ENCODE peak calls at places on chromosomes 1 and 21, in five cellular contexts. T, Q, G, B and U are unnamed samples.

GRCh38 chr1:6435547-6435946 is 11.0 kb downstream of the ESPN start:
- DNase-seq in T (no peak), Q (no peak), G (no peak), B (no peak), U (no peak)

GRCh38 chr1:176989023-176989422 is 175.5 kb downstream of the ASTN1 start:
- DNase-seq in T (no peak), Q (no peak), G (no peak), B (no peak), U (no peak)

GRCh38 chr1:5993553-5994510 is 1.6 kb upstream of the NPHP4 start:
- DNase-seq in T (no peak), Q (no peak), G (peak; percentile 77), B (no peak), U (no peak)

GRCh38 chr1:65924471-65924870 is 131.8 kb downstream of the PDE4B start:
- DNase-seq in T (no peak), Q (peak; percentile 94), G (no peak), B (no peak), U (no peak)

GRCh38 chr1:40690919-40691537 is 476 bp upstream of the NFYC start:
- DNase-seq in T (no peak), Q (no peak), G (no peak), B (no peak), U (no peak)

GRCh38 chr1:60419023-60419422 is 345.5 kb upstream of the C1orf87 start:
- DNase-seq in T (no peak), Q (no peak), G (no peak), B (no peak), U (no peak)

GRCh38 chr1:9181176-9181906 is 52.4 kb upstream of the GPR157 start:
- DNase-seq in T (peak; percentile 68), Q (peak; percentile 49), G (peak; percentile 87), B (peak; percentile 61), U (peak; percentile 86)

GRCh38 chr1:105343317-105343716 is 1593.6 kb downstream of the AMY1C start:
- DNase-seq in T (no peak), Q (no peak), G (no peak), B (no peak), U (no peak)

GRCh38 chr1:219539645-219540254 is 73.2 kb downstream of the ZC3H11B start:
- DNase-seq in T (no peak), Q (no peak), G (no peak), B (no peak), U (no peak)

GRCh38 chr1:31064685-31065309 is 720 bp downstream of the PUM1 start:
- DNase-seq in T (peak; percentile 32), Q (peak; percentile 17), G (peak; percentile 31), B (peak; percentile 33), U (peak; percentile 37)

GRCh38 chr1:44025816-44026215 is 5.4 kb downstream of the SLC6A9 start:
- DNase-seq in T (no peak), Q (no peak), G (no peak), B (no peak), U (no peak)

GRCh38 chr1:192654607-192655389 is 18.9 kb downstream of the RGS13 start:
- DNase-seq in T (no peak), Q (peak; percentile 85), G (no peak), B (no peak), U (no peak)

GRCh38 chr1:229118662-229119061 is 152.2 kb upstream of the RAB4A start:
- DNase-seq in T (no peak), Q (no peak), G (no peak), B (no peak), U (no peak)

GRCh38 chr1:172903581-172904220 is 147.0 kb downstream of the TNFSF18 start:
- DNase-seq in T (no peak), Q (peak; percentile 82), G (no peak), B (no peak), U (no peak)

GRCh38 chr1:57983441-57983840 is 559.6 kb upstream of the DAB1 start:
- DNase-seq in T (no peak), Q (no peak), G (no peak), B (no peak), U (no peak)

GRCh38 chr21:21973806-21974205 is 975.6 kb downstream of the NCAM2 start:
- DNase-seq in T (no peak), Q (no peak), G (no peak), B (no peak), U (no peak)

GRCh38 chr1:162822391-162823200 is 32.1 kb downstream of the HSD17B7 start:
- DNase-seq in T (peak; percentile 25), Q (no peak), G (no peak), B (no peak), U (peak; percentile 83)

GRCh38 chr21:18384771-18385170 is 18.8 kb downstream of the TMPRSS15 start:
- DNase-seq in T (no peak), Q (no peak), G (peak; percentile 11), B (no peak), U (peak; percentile 17)

GRCh38 chr1:39576016-39576657 is 453 bp downstream of the PABPC4 start:
- DNase-seq in T (no peak), Q (no peak), G (peak; percentile 71), B (no peak), U (peak; percentile 76)

GRCh38 chr1:5706239-5706638 is 286.0 kb downstream of the NPHP4 start:
- DNase-seq in T (no peak), Q (no peak), G (no peak), B (no peak), U (no peak)

GRCh38 chr1:180182721-180183311 is 28.1 kb downstream of the QSOX1 start:
- DNase-seq in T (no peak), Q (no peak), G (no peak), B (no peak), U (no peak)

GRCh38 chr1:27015260-27015659 is 2.6 kb upstream of the TENT5B start:
- DNase-seq in T (no peak), Q (no peak), G (no peak), B (no peak), U (no peak)

GRCh38 chr1:64469614-64469976 is 334 bp upstream of the CACHD1 start:
- DNase-seq in T (peak; percentile 7), Q (no peak), G (no peak), B (no peak), U (no peak)

GRCh38 chr1:1000357-1001056 is 610 bp upstream of the HES4 start:
- DNase-seq in T (no peak), Q (peak; percentile 89), G (peak; percentile 93), B (peak; percentile 55), U (peak; percentile 91)

GRCh38 chr1:110207831-110208230 is 2.3 kb upstream of the KCNC4 start:
- DNase-seq in T (peak; percentile 48), Q (peak; percentile 38), G (peak; percentile 75), B (peak; percentile 31), U (peak; percentile 89)
- TF ChIP-seq RFX5 in T (no peak), Q (no peak), G (no peak), B (no peak), U (no peak)

GRCh38 chr1:108646661-108647269 is 14.1 kb downstream of the HENMT1 start:
- DNase-seq in T (no peak), Q (peak; percentile 77), G (no peak), B (peak; percentile 84), U (no peak)

GRCh38 chr1:108645479-108646184 is 15.3 kb downstream of the HENMT1 start:
- DNase-seq in T (no peak), Q (no peak), G (no peak), B (no peak), U (no peak)

GRCh38 chr1:108646265-108646660 is 14.6 kb downstream of the HENMT1 start:
- DNase-seq in T (no peak), Q (no peak), G (no peak), B (no peak), U (no peak)

GRCh38 chr1:108643492-108644333 is 17.2 kb downstream of the HENMT1 start:
- DNase-seq in T (peak; percentile 38), Q (peak; percentile 78), G (peak; percentile 32), B (peak; percentile 37), U (peak; percentile 70)

GRCh38 chr1:108644984-108645383 is 15.9 kb downstream of the HENMT1 start:
- DNase-seq in T (no peak), Q (no peak), G (no peak), B (no peak), U (no peak)
- TF ChIP-seq RFX5 in T (no peak), Q (no peak), G (no peak), B (no peak), U (no peak)

GRCh38 chr1:29827801-29828525 is 591.6 kb downstream of the PTPRU start:
- DNase-seq in T (no peak), Q (no peak), G (no peak), B (no peak), U (no peak)

GRCh38 chr1:29828526-29829447 is 592.5 kb downstream of the PTPRU start:
- DNase-seq in T (no peak), Q (no peak), G (no peak), B (no peak), U (no peak)

GRCh38 chr1:29830383-29830782 is 594.1 kb downstream of the PTPRU start:
- DNase-seq in T (no peak), Q (no peak), G (no peak), B (no peak), U (no peak)

GRCh38 chr1:29830916-29831315 is 594.6 kb downstream of the PTPRU start:
- DNase-seq in T (no peak), Q (no peak), G (no peak), B (no peak), U (no peak)

DNA sequence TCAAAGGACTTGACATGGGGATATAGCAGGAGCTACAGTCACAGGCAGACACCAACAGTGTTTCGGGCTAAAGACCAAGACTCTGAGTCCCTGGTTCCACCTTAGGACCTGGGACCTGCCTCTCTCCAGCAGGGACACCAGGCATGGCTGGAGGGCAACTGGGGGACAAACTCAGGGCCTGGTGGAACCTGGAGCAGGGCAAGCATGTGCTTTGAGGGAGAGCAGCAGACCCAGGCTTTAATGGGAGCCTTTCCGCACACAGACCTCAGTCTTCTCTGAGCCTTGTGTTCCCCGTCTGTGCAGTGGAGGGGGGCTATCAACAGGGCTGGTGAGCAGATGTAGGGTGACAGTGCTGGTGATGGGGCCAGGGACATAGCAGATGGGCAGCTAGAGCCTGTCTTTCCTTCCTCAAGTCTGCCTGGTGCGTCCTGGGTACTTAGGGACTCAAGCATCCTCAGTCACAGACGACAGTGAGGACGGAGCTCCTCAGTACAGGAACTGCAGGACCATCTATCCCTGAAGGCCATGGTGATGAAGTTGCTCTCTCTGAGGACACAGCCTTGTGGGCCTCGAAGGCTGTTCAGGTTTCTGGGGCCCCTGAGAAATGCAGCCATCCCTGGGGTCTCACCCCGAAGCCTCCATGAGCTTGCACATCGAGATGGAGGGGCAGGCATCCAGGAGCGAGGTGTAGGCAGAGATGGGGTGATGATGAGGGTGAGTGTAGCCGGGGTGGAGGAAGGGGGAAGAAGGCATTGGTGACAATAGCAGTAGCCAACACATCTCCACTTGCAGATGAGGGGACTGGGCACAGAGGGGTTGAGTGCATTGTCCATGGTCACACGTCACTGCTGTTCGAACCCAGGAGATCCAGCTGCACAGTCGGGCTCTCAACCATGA is 593.4 kb downstream of the PTPRU start:
- DNase-seq in T (no peak), Q (no peak), G (no peak), B (no peak), U (no peak)
- TF ChIP-seq RFX5 in T (no peak), Q (no peak), G (no peak), B (no peak), U (no peak)

DNA sequence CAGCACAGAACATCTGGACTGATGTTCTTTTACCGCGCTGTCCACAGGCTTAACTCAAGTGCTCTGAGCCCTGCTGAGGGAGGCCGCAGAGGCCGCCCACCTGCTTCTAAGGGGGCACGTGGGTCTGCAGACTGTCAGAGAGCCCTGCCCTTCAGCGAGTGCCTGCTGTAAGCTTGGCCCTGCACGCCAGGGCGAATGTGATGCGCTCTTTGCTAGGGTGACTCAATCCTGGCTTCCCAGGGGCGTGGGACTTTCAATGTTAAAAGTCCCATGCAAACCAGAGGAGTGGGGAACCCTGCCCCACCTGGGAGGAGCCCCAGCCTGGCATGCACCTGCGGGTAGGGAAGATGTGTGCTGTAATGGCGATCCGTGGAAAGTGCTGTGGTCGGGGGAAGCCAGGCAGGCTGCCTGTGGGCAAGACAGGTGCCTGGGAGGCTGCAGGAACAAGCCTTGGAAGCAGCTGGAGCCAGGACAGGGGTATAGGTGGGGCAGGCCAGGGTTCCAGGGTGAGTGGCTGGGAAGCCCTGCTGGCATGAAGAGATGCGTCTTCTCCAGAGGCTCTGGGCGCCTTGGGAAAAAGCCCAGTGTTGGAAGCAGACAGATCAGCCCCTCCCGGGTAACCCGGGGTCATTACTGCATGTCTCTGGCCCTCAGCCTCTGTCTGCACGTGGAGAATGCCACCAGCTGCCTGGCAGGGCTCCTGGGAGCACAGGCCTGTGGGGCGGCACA is 592 bp upstream of the PANK4 start:
- DNase-seq in T (no peak), Q (peak; percentile 59), G (no peak), B (no peak), U (no peak)
- TF ChIP-seq RFX5 in T (no peak), Q (no peak), G (no peak), B (no peak), U (no peak)